ENCODE peak calls at places on chromosomes 2 and 18, in five cellular contexts. N is NCI-H226, Q is HCT116, C is fibroblast of lung, K is psoas muscle. B is an unnamed sample.

GRCh38 chr2:240172071-240172895 is 31.8 kb upstream of the OTOS start:
- DNase-seq in N (no peak), K (no peak), Q (no peak), C (no peak), B (no peak)

GRCh38 chr18:46148810-46149209 is 44.6 kb downstream of the HAUS1 start:
- DNase-seq in N (peak; percentile 9), Q (no peak), C (peak; percentile 41), K (no peak), B (peak; percentile 51)

GRCh38 chr2:235026649-235027557 is 75.1 kb downstream of the SH3BP4 start:
- DNase-seq in Q (peak; percentile 79), K (peak; percentile 77), N (peak; percentile 94), C (peak; percentile 70), B (no peak)

GRCh38 chr18:49301608-49302007 is 158.8 kb downstream of the DYM start:
- DNase-seq in Q (no peak), K (no peak), N (no peak), C (no peak), B (no peak)

GRCh38 chr18:6001867-6002266 is 106.5 kb upstream of the TMEM200C start:
- DNase-seq in N (no peak), C (peak; percentile 70), Q (no peak), K (no peak), B (no peak)

GRCh38 chr2:75133621-75134020 is 65.7 kb downstream of the TACR1 start:
- DNase-seq in C (no peak), N (no peak), Q (no peak), K (no peak), B (no peak)

GRCh38 chr2:113183264-113183663 is 9.5 kb downstream of the PSD4 start:
- DNase-seq in Q (no peak), C (no peak), N (no peak), K (no peak), B (no peak)

GRCh38 chr2:75100011-75100680 is 99.2 kb downstream of the TACR1 start:
- DNase-seq in K (no peak), N (peak; percentile 86), Q (no peak), C (peak; percentile 96), B (no peak)

GRCh38 chr2:64143154-64144056 is 815 bp downstream of the PELI1 start:
- DNase-seq in Q (no peak), N (peak; percentile 5), K (peak; percentile 64), C (peak; percentile 50), B (peak; percentile 44)

GRCh38 chr2:118469103-118469502 is 378.3 kb downstream of the EN1 start:
- DNase-seq in N (no peak), Q (no peak), K (no peak), C (no peak), B (no peak)

GRCh38 chr18:11096411-11096810 is 53.0 kb downstream of the PIEZO2 start:
- DNase-seq in K (no peak), C (no peak), N (no peak), Q (no peak), B (no peak)